ENCODE peak calls at places on chromosomes 6 and 20, in six cellular contexts. Z is HepG2, T is tibial nerve, L is heart left ventricle, U is IMR-90, Y is HCT116. P is an unnamed sample.

GRCh38 chr6:144314562-144314961 is 29.4 kb downstream of the UTRN start:
- DNase-seq in Z (no peak), T (no peak), L (no peak), U (no peak), Y (no peak), P (no peak)

GRCh38 chr6:68054776-68055175 is 580.3 kb upstream of the ADGRB3 start:
- DNase-seq in Z (no peak), T (no peak), L (no peak), U (no peak), Y (no peak), P (no peak)

GRCh38 chr20:41454250-41454649 is 87.6 kb upstream of the EMILIN3 start:
- DNase-seq in Z (no peak), T (no peak), L (no peak), U (no peak), Y (no peak), P (no peak)

GRCh38 chr20:21323640-21324039 is 20.5 kb downstream of the XRN2 start:
- DNase-seq in Z (no peak), T (no peak), L (no peak), U (peak; percentile 86), Y (peak; percentile 27), P (no peak)

GRCh38 chr6:145224450-145224849 is 510.9 kb downstream of the EPM2A start:
- DNase-seq in Z (no peak), T (no peak), L (no peak), U (no peak), Y (no peak), P (no peak)

GRCh38 chr6:55875420-55875819 is at the start of gene BMP5:
- DNase-seq in Z (no peak), T (no peak), L (no peak), U (no peak), Y (no peak), P (no peak)

GRCh38 chr6:99287523-99287922 is 62.0 kb downstream of the FAXC start:
- DNase-seq in Z (no peak), T (no peak), L (no peak), U (no peak), Y (no peak), P (no peak)

GRCh38 chr20:12838261-12838866 is 170.4 kb upstream of the SPTLC3 start:
- DNase-seq in Z (peak; percentile 34), T (no peak), L (no peak), U (no peak), Y (no peak), P (no peak)

GRCh38 chr20:10769700-10770099 is 95.9 kb upstream of the JAG1 start:
- DNase-seq in Z (no peak), T (no peak), L (no peak), U (peak; percentile 39), Y (no peak), P (no peak)

GRCh38 chr6:149400050-149400449 is at the start of gene SUMO4:
- DNase-seq in Z (no peak), T (no peak), L (no peak), U (no peak), Y (no peak), P (no peak)

GRCh38 chr6:72650081-72650745 is 28.3 kb downstream of the KCNQ5 start:
- DNase-seq in Z (no peak), T (no peak), L (no peak), U (peak; percentile 19), Y (no peak), P (no peak)

GRCh38 chr20:56414842-56415765 is 3.0 kb downstream of the CASS4 start:
- DNase-seq in Z (no peak), T (no peak), L (peak; percentile 8), U (peak; percentile 97), Y (no peak), P (no peak)

GRCh38 chr20:57693002-57693582 is 16.7 kb downstream of the PMEPA1 start:
- DNase-seq in Z (no peak), T (no peak), L (no peak), U (no peak), Y (peak; percentile 62), P (peak; percentile 85)

GRCh38 chr6:93894521-93894920 is 475.2 kb upstream of the EPHA7 start:
- DNase-seq in Z (no peak), T (no peak), L (no peak), U (no peak), Y (no peak), P (no peak)

GRCh38 chr6:113599444-113599843 is 257.7 kb upstream of the MARCKS start:
- DNase-seq in Z (no peak), T (no peak), L (no peak), U (peak; percentile 69), Y (no peak), P (no peak)

GRCh38 chr6:106563614-106564013 is 65.7 kb downstream of the RTN4IP1 start:
- DNase-seq in Z (no peak), T (no peak), L (peak; percentile 22), U (no peak), Y (no peak), P (no peak)

GRCh38 chr20:53387983-53388675 is 205.5 kb downstream of the ZNF217 start:
- DNase-seq in Z (no peak), T (no peak), L (no peak), U (no peak), Y (no peak), P (no peak)

GRCh38 chr20:46798430-46798829 is 89.0 kb downstream of the SLC2A10 start:
- DNase-seq in Z (no peak), T (no peak), L (no peak), U (no peak), Y (no peak), P (no peak)

GRCh38 chr6:18343741-18344140 is 43.4 kb upstream of the RNF144B start:
- DNase-seq in Z (no peak), T (no peak), L (no peak), U (peak; percentile 95), Y (no peak), P (no peak)

GRCh38 chr6:10690651-10691445 is 3.6 kb downstream of the C6orf52 start:
- DNase-seq in Z (no peak), T (no peak), L (no peak), U (no peak), Y (no peak), P (no peak)

DNA sequence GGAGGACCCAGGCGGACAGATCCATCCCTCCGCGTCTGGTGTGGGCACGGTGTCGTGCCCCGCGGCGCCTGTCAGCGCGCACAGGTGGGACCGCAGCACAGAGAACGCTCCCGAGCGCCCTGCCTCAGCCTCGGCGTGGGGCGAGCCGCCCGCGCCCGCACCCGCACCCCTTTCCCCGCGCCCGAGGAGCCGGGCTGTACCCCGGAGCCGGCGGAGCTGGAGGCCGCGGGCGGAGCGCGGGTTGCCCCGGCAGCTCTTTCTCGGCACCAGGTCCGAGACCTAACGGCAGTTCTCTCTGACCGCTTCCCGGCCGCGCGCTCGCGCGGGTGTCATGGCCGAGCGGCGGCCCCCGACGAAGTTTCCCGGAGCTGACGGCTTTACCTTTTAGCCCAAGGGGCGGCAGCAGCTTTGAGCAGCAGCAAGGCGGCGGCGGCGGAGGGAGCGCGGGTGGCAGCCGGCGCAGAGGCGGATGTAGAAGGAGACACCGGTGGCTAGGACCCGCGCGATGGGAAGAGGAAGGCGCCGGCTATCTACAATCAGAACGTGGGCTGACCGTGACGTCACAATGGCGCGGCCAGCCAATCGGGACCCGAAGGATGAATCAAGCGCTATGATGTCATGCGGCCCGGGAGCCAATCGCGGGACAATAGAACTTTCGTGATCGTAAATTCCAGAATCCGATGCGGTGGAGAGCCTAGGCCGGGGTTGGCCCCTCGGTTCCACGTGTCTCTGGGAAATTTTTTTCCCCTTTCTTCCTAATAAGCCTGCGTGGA is at the start of gene ELOVL5:
- DNase-seq in Z (peak; percentile 81), T (peak; percentile 99), L (peak; percentile 99), U (peak; percentile 98), Y (peak; percentile 94), P (peak; percentile 93)
- TF ChIP-seq POLR2A in Z (peak; percentile 60), T (peak; percentile 92), L (peak; percentile 88), U (peak; percentile 84), Y (peak; percentile 21), P (peak; percentile 78)

GRCh38 chr20:43220612-43221011 is 30.9 kb upstream of the PTPRT start:
- DNase-seq in Z (no peak), T (no peak), L (no peak), U (peak; percentile 3), Y (no peak), P (no peak)
- H3K4me1 ChIP-seq in Z (no peaks in the 10 kb centered on the region), T (no peaks in the 10 kb centered on the region), L (no peaks in the 10 kb centered on the region), U (no peaks in the 10 kb centered on the region), Y (no peaks in the 10 kb centered on the region), P (no peaks in the 10 kb centered on the region)

GRCh38 chr6:84455630-84456029 is 228.2 kb upstream of the CEP162 start:
- DNase-seq in Z (no peak), T (no peak), L (no peak), U (no peak), Y (no peak), P (no peak)

GRCh38 chr6:84458271-84458670 is 230.8 kb upstream of the CEP162 start:
- DNase-seq in Z (no peak), T (no peak), L (no peak), U (no peak), Y (no peak), P (no peak)

GRCh38 chr6:84457276-84457675 is 229.8 kb upstream of the CEP162 start:
- DNase-seq in Z (no peak), T (no peak), L (no peak), U (no peak), Y (no peak), P (no peak)

GRCh38 chr6:84459401-84459800 is 232.0 kb upstream of the CEP162 start:
- DNase-seq in Z (no peak), T (no peak), L (no peak), U (no peak), Y (no peak), P (no peak)

DNA sequence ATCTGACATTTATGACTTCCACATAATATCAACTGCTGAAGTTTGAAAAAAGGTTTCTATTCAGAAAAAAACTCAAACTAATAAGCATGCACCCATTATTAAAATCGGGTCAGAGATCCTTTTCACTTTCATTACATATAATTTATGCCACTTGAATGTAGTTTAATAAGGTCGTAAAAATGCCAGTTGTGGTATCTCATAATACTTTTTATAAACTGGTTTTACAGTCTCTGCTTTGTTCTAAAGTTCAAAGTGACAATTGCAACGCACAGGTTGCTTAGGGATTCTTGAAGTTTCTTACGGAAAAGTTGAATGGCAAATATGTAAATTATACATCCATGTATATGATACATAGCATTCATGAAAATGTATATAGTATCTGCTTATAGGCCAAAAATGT is 229.4 kb upstream of the CEP162 start:
- DNase-seq in Z (no peak), T (no peak), L (no peak), U (no peak), Y (no peak), P (no peak)
- H3K4me3 ChIP-seq in Z (no peak overlapping the region), T (no peak overlapping the region), L (no peak overlapping the region), U (no peak overlapping the region), Y (no peak overlapping the region), P (no peak overlapping the region)

DNA sequence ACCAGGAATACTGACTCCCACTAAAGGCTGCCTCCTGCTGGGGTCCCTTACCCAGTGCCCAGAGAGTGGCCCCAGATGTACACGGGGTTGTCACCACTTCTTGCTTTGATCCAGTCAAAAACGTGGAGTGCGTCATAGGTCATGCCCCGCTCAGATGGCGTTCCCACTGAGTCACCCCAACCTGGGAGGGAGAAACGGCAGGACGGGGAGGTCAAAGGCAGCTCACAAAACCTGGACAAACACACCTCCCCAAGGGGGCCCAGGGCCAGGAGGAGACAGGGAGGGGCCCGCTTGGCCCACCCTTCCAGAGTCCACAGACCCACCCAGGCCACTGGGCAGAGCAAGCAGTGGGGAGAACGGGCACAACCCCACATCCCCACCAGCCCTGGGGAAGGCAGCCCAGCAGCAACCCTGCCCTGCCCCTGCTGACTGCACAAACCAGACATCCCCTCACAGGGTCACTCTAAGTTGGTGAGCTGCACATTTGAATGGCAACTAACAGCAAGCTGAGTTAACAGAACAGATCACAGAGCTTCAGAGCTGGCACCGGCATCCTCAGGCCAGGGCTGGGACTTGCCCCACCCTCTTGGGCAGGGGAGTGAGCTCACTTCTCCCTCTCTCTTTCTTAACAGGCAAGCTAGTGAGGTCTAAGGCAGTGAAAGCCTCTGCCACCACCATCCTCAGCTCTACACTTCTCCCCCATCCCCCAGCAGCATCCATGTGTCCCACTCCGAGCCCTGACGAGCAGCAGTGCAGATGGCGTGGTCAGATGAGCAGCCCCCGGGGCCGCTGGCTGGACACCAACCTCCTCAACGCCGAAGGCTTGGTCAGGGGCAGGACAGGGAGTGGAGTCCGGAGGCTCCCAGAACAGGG is 61.7 kb downstream of the PYGB start:
- DNase-seq in Z (peak; percentile 82), T (peak; percentile 46), L (no peak), U (peak; percentile 80), Y (peak; percentile 65), P (peak; percentile 85)
- TF ChIP-seq POLR2A in Z (peak; percentile 21), T (no peak), L (no peak), U (no peak), Y (no peak), P (peak; percentile 34)